ENCODE peak calls at places on chromosomes 6 and 20, in ten cellular contexts. R, J, M, G, P, T, K, E, U and A are unnamed samples.

GRCh38 chr20:11305406-11305805 is 612.3 kb upstream of the BTBD3 start:
- DNase-seq in K (no peak), R (no peak), G (no peak), E (peak), J (no peak), M (no peak), U (peak), P (no peak), T (no peak), A (no peak)

GRCh38 chr20:34825530-34826362 is at the start of gene NCOA6:
- DNase-seq in G (peak), U (peak), K (peak), J (peak), T (peak), E (peak), P (peak), R (peak), M (peak), A (peak)

GRCh38 chr6:149961728-149962425 is 1.9 kb upstream of the ULBP1 start:
- DNase-seq in E (peak), M (peak), G (no peak), P (no peak), J (no peak), K (peak), U (no peak), T (no peak), R (no peak), A (no peak)

GRCh38 chr6:13454286-13455221 is 32.8 kb downstream of the GFOD1 start:
- DNase-seq in K (peak), E (peak), J (no peak), U (peak), G (peak), P (no peak), R (peak), T (no peak), M (peak), A (no peak)

GRCh38 chr6:33205172-33206026 is 944 bp downstream of the HSD17B8 start:
- DNase-seq in R (no peak), P (no peak), M (peak), J (no peak), U (peak), K (peak), T (no peak), E (peak), G (no peak), A (no peak)

GRCh38 chr6:31652925-31653724 is 664 bp upstream of the BAG6 start:
- DNase-seq in M (peak), P (peak), K (peak), R (peak), G (peak), J (peak), E (no peak), U (no peak), T (peak), A (peak)

GRCh38 chr6:44735631-44735963 is 348.1 kb downstream of the CDC5L start:
- DNase-seq in E (peak), K (no peak), U (peak), R (no peak), J (no peak), T (no peak), G (no peak), M (no peak), P (no peak), A (peak)

GRCh38 chr6:106959985-106960384 is 14.5 kb downstream of the CD24 start:
- DNase-seq in G (no peak), E (no peak), K (peak), J (no peak), M (no peak), P (no peak), T (no peak), U (no peak), R (no peak), A (no peak)

GRCh38 chr6:5514353-5514752 is 253.0 kb downstream of the FARS2 start:
- DNase-seq in G (no peak), K (no peak), M (no peak), J (no peak), P (no peak), E (no peak), T (no peak), U (no peak), R (no peak), A (no peak)

GRCh38 chr6:36121752-36122494 is 8.4 kb upstream of the MAPK13 start:
- DNase-seq in E (no peak), M (no peak), U (no peak), G (no peak), T (no peak), J (no peak), P (no peak), K (no peak), R (no peak), A (no peak)

GRCh38 chr6:91081452-91082067 is 494.7 kb upstream of the MAP3K7 start:
- DNase-seq in T (no peak), R (no peak), P (no peak), M (peak), J (no peak), U (peak), E (peak), K (peak), G (no peak), A (peak)

GRCh38 chr6:16064687-16065086 is 64.2 kb upstream of the MYLIP start:
- DNase-seq in G (no peak), M (no peak), R (no peak), P (no peak), T (no peak), U (no peak), J (no peak), K (no peak), E (no peak), A (no peak)

GRCh38 chr6:143598466-143599080 is 79.2 kb upstream of the PHACTR2 start:
- DNase-seq in G (no peak), U (no peak), K (peak), M (no peak), P (no peak), T (no peak), R (no peak), E (no peak), J (no peak), A (no peak)

GRCh38 chr6:169085466-169085865 is 168.2 kb downstream of the THBS2 start:
- DNase-seq in K (no peak), M (no peak), E (no peak), U (no peak), P (no peak), J (no peak), R (no peak), T (no peak), G (no peak), A (no peak)

GRCh38 chr20:19880256-19881079 is 122.4 kb downstream of the RIN2 start:
- DNase-seq in T (no peak), U (peak), R (no peak), E (peak), P (no peak), K (no peak), J (no peak), G (no peak), M (no peak), A (peak)

GRCh38 chr6:35650015-35650414 is 38.7 kb downstream of the FKBP5 start:
- DNase-seq in R (no peak), T (no peak), G (no peak), P (no peak), U (no peak), M (no peak), E (no peak), J (no peak), K (no peak), A (no peak)

GRCh38 chr6:20211941-20212391 is 303 bp downstream of the MBOAT1 start:
- DNase-seq in J (no peak), U (no peak), M (no peak), G (no peak), R (peak), P (no peak), E (peak), T (peak), K (no peak), A (peak)

GRCh38 chr20:48294942-48295341 is 509.7 kb upstream of the SULF2 start:
- DNase-seq in T (no peak), J (no peak), E (no peak), K (no peak), P (no peak), M (no peak), U (no peak), R (no peak), G (no peak), A (no peak)

GRCh38 chr20:10673176-10673830 is 496 bp downstream of the JAG1 start:
- DNase-seq in U (no peak), M (peak), K (peak), E (peak), G (peak), P (no peak), R (peak), T (no peak), J (peak), A (peak)

GRCh38 chr6:143583542-143584330 is 72.2 kb upstream of the FUCA2 start:
- DNase-seq in U (peak), T (no peak), P (no peak), M (no peak), K (no peak), R (no peak), J (no peak), E (no peak), G (no peak), A (peak)

GRCh38 chr6:138371720-138372119 is 6.0 kb upstream of the SMIM28 start:
- DNase-seq in J (no peak), U (no peak), G (no peak), R (no peak), K (no peak), M (no peak), E (peak), P (no peak), T (no peak), A (no peak)

GRCh38 chr6:164322533-164322932 is 908.0 kb downstream of the QKI start:
- DNase-seq in K (no peak), T (no peak), J (no peak), G (no peak), R (no peak), M (no peak), P (no peak), E (peak), U (no peak), A (peak)

GRCh38 chr20:49045440-49046086 is 549 bp upstream of the CSE1L start:
- DNase-seq in T (no peak), J (peak), K (peak), G (peak), E (peak), U (peak), R (peak), P (no peak), M (peak), A (peak)

GRCh38 chr6:12595161-12595792 is 121.3 kb upstream of the PHACTR1 start:
- DNase-seq in U (peak), T (no peak), M (peak), P (no peak), J (no peak), K (peak), R (no peak), G (no peak), E (peak), A (no peak)

GRCh38 chr20:62925420-62926228 is 681 bp downstream of the DIDO1 start:
- DNase-seq in K (peak), G (no peak), P (no peak), U (peak), R (peak), E (peak), T (no peak), J (peak), M (peak), A (peak)

GRCh38 chr6:149316740-149317655 is 514 bp upstream of the TAB2 start:
- DNase-seq in K (peak), M (peak), E (peak), P (peak), U (peak), G (peak), R (peak), T (peak), J (peak), A (peak)